ENCODE peak calls at places on chromosome 16, in five cellular contexts. C, E, J, A and M are unnamed samples.

GRCh38 chr16:84284168-84284722 is 10.4 kb upstream of the WFDC1 start:
- DNase-seq in C (peak; percentile 54), E (peak; percentile 56), J (peak; percentile 27), A (no peak), M (peak; percentile 76)

GRCh38 chr16:63890072-63890471 is 1231.8 kb downstream of the CDH11 start:
- DNase-seq in C (no peak), E (peak; percentile 43), J (no peak), A (no peak), M (peak; percentile 43)

GRCh38 chr16:52705192-52705591 is 158.2 kb upstream of the TOX3 start:
- DNase-seq in C (no peak), E (no peak), J (no peak), A (no peak), M (no peak)

GRCh38 chr16:57668259-57668563 is at the start of gene ADGRG3:
- DNase-seq in C (no peak), E (no peak), J (no peak), A (no peak), M (no peak)

GRCh38 chr16:78206623-78207223 is 107.3 kb downstream of the WWOX start:
- DNase-seq in C (no peak), E (no peak), J (no peak), A (no peak), M (peak; percentile 9)

GRCh38 chr16:81551141-81551808 is 106.7 kb downstream of the CMIP start:
- DNase-seq in C (no peak), E (no peak), J (no peak), A (no peak), M (no peak)

GRCh38 chr16:8489580-8489979 is 100.7 kb downstream of the TMEM114 start:
- DNase-seq in C (no peak), E (no peak), J (no peak), A (no peak), M (peak; percentile 36)

GRCh38 chr16:60203525-60204124 is 1469.5 kb upstream of the GOT2 start:
- DNase-seq in C (no peak), E (no peak), J (no peak), A (peak; percentile 5), M (no peak)

GRCh38 chr16:4847774-4848587 is 700 bp downstream of the UBN1 start:
- DNase-seq in C (peak; percentile 70), E (peak; percentile 54), J (no peak), A (peak; percentile 41), M (peak; percentile 65)

GRCh38 chr16:73047536-73048291 is at the start of gene ZFHX3:
- DNase-seq in C (peak; percentile 81), E (peak; percentile 76), J (no peak), A (no peak), M (peak; percentile 63)

GRCh38 chr16:53515259-53515658 is 12.2 kb upstream of the AKTIP start:
- DNase-seq in C (no peak), E (no peak), J (no peak), A (no peak), M (no peak)

GRCh38 chr16:64948056-64948455 is 173.8 kb downstream of the CDH11 start:
- DNase-seq in C (no peak), E (no peak), J (no peak), A (no peak), M (no peak)

GRCh38 chr16:21117567-21117966 is 33.1 kb downstream of the DNAH3 start:
- DNase-seq in C (no peak), E (no peak), J (no peak), A (no peak), M (no peak)

GRCh38 chr16:69405757-69406156 is 18.7 kb upstream of the CYB5B start:
- DNase-seq in C (no peak), E (no peak), J (no peak), A (no peak), M (no peak)

GRCh38 chr16:35559911-35560636 is 2100.7 kb downstream of the TP53TG3F start:
- DNase-seq in C (no peak), E (no peak), J (no peak), A (no peak), M (no peak)

GRCh38 chr16:51670527-51670926 is 519.5 kb upstream of the SALL1 start:
- DNase-seq in C (no peak), E (no peak), J (no peak), A (no peak), M (no peak)

GRCh38 chr16:64478258-64478906 is 643.5 kb downstream of the CDH11 start:
- DNase-seq in C (no peak), E (no peak), J (no peak), A (no peak), M (peak; percentile 1)

GRCh38 chr16:89155184-89155679 is 16.3 kb upstream of the CDH15 start:
- DNase-seq in C (peak; percentile 66), E (peak; percentile 73), J (no peak), A (no peak), M (no peak)

GRCh38 chr16:20674684-20675487 is 22.6 kb downstream of the ACSM1 start:
- DNase-seq in C (no peak), E (no peak), J (no peak), A (no peak), M (peak; percentile 1)

GRCh38 chr16:78535098-78535497 is 435.6 kb downstream of the WWOX start:
- DNase-seq in C (no peak), E (no peak), J (no peak), A (no peak), M (no peak)

GRCh38 chr16:46787909-46788308 is 39.8 kb upstream of the MYLK3 start:
- DNase-seq in C (no peak), E (no peak), J (no peak), A (no peak), M (no peak)

GRCh38 chr16:46793841-46794240 is 37.1 kb downstream of the C16orf87 start:
- DNase-seq in C (no peak), E (no peak), J (no peak), A (no peak), M (no peak)

GRCh38 chr16:46789499-46790414 is 41.2 kb downstream of the C16orf87 start:
- DNase-seq in C (peak; percentile 76), E (peak; percentile 55), J (no peak), A (peak; percentile 54), M (peak; percentile 74)

GRCh38 chr16:46789075-46789474 is 40.9 kb upstream of the MYLK3 start:
- DNase-seq in C (no peak), E (no peak), J (no peak), A (no peak), M (no peak)

DNA sequence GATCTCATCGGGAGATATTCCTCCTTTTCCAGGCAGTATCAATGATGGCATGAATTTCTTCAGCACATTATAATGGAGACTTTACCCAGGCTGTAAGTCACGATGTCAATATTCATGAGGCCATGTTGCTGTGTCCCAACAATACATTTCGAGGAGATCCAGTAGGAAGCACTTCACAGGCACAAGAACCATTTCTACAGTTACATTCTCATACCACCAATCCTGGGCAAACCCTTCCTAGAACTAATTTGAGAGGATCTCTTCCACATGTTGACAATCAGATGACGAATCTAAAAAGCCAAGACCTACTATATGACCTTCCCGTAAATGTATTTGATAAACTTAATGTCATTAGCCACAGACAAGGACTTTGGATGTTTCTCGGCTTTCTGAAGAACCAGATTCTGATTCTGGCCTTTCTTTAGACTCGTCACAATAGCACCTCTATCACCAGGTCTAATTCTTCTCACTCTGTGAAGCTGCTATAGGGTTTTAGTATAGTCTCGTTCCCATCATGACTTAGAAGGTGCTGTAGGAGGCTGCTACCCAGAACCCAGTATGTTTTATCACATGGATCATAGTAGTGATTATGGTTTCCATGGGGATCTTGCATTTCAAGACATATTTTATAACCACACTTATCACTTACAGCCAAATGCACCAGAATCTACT is 40.2 kb downstream of the C16orf87 start:
- DNase-seq in C (no peak), E (no peak), J (no peak), A (no peak), M (no peak)
- H3K4me3 ChIP-seq in C (peak overlapping the region; percentile 76), E (no peak overlapping the region), J (no peak overlapping the region), A (peak overlapping the region; percentile 66), M (no peak overlapping the region)

DNA sequence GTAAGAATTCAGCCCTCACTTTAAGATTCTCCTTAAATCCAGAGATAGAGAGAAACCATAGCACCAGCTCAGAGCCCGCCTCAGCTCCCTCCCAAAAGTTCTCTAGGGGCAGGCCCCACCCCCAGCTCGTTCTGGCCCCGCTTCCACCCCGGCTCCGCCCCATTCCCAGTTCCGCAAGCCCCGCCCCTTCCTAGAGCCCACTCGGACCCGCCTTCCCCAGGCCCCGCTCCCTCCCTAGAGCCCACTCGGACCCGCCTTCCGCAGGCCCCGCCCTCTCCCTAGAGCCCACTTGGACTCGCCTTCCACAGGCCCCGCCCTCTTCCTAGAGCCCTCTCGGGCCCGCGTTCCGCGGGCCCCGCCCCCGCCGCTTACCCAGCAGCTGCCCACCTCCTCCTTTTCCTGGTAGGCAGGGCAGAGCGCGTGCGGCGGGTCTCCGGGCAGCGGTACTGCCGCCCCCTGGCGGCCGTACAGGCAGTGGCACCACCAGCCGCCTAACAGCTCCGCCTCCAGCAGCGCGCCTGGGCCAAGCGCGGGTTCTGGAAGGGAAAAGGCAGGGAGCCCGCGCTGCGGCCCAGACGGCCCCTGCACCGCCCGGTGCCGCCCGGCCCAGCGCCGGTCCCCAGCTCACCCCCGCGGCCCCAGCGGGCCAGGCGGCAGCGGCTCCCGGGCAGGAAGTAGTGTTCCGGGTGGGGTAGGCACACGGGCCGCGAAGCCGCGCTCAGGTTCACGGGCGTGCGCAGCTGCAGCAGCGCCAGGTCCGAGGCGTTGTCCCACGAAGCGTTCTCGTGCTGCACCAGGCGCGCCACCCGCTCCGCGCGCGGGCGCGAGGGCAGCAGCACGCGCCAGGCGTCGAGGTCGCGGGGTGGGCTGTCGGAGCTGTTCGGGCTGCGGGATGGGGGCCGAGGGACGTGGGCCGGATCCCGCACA is 6.8 kb upstream of the PRSS8 start:
- DNase-seq in C (peak; percentile 99), E (peak; percentile 98), J (peak; percentile 99), A (peak; percentile 97), M (peak; percentile 99)
- H3K4me3 ChIP-seq in C (peak overlapping the region; percentile 70), E (peak overlapping the region; percentile 4), J (peak overlapping the region; percentile 49), A (peak overlapping the region; percentile 50), M (peak overlapping the region; percentile 56)

GRCh38 chr16:31262084-31262483 is 2.3 kb downstream of the ITGAM start:
- DNase-seq in C (no peak), E (no peak), J (no peak), A (no peak), M (no peak)

GRCh38 chr16:31258366-31258765 is 1.4 kb upstream of the ITGAM start:
- DNase-seq in C (no peak), E (no peak), J (no peak), A (no peak), M (no peak)

GRCh38 chr16:31265329-31266245 is 5.8 kb downstream of the ITGAM start:
- DNase-seq in C (peak; percentile 19), E (no peak), J (no peak), A (peak; percentile 95), M (no peak)

GRCh38 chr16:31256466-31256865 is 3.3 kb upstream of the ITGAM start:
- DNase-seq in C (no peak), E (no peak), J (no peak), A (no peak), M (no peak)

GRCh38 chr16:31260136-31260931 is 559 bp downstream of the ITGAM start:
- DNase-seq in C (no peak), E (no peak), J (no peak), A (no peak), M (no peak)
- H3K4me3 ChIP-seq in C (peak overlapping the region; percentile 29), E (no peak overlapping the region), J (no peak overlapping the region), A (no peak overlapping the region), M (no peak overlapping the region)

DNA sequence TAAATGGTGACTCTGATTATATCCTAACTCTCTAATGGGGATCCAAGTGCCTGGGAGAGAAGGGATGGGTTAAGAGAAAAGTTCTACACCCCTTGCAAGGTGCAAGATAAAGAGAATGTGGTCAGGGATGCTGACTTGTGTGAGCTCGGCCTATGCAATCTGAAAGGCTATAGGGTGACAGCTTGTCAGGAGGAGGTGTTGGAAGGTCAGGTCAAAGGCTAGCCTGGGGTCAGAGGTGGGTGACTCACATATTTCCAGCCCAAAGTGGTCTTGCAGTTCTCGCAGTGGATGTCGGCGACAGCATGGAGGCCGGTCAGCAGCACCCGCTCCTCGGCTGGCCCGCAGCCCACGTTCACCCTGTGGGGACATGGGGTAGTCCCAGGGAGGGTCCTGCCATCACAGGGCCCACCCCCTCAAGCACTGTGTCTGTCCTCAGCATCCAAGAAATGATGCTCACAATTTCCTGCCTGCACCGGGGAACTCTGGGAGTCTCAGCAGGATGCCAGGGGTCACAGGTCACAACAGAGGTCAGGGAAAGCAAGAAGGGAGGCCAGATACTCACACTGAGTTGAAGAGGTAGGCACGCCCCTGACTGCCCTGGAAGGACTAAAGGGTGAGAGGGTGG is 1.4 kb downstream of the YPEL3 start:
- DNase-seq in C (no peak), E (no peak), J (no peak), A (no peak), M (no peak)
- H3K4me3 ChIP-seq in C (peak overlapping the region; percentile 93), E (no peak overlapping the region), J (no peak overlapping the region), A (no peak overlapping the region), M (peak overlapping the region; percentile 68)